ENCODE peak calls at places on chromosomes 11 and 22, in nine cellular contexts. U is HCT116, T is breast epithelium, Z is Panc1, Q is GM23338, F is H1, L is spleen, S is HL-60, N is stomach. B is an unnamed sample.
A peak's percentile ranks its signal among the peaks of the same experiment; 100 is the strongest.

GRCh38 chr11:68677432-68677831 is 6.9 kb upstream of the GAL start:
- DNase-seq in Q (peak; percentile 44), N (no peak), Z (peak; percentile 30), T (no peak), U (peak; percentile 59), F (peak; percentile 53), L (no peak), S (no peak), B (no peak)

GRCh38 chr11:47980907-47981621 is 705 bp downstream of the PTPRJ start:
- DNase-seq in T (no peak), U (no peak), Q (peak; percentile 83), L (peak; percentile 91), N (peak; percentile 65), Z (no peak), F (no peak), S (no peak), B (peak; percentile 63)

GRCh38 chr11:45400594-45400993 is 114.5 kb upstream of the SYT13 start:
- DNase-seq in Q (no peak), T (no peak), S (no peak), L (no peak), F (no peak), Z (peak; percentile 4), N (no peak), U (no peak), B (no peak)

GRCh38 chr11:82676483-82677094 is 57.1 kb downstream of the FAM181B start:
- DNase-seq in L (no peak), Q (peak; percentile 34), S (no peak), U (no peak), F (no peak), N (no peak), Z (no peak), T (no peak), B (no peak)

GRCh38 chr11:76637491-76638266 is 32.9 kb downstream of the LRRC32 start:
- DNase-seq in F (no peak), S (no peak), U (no peak), N (no peak), Z (no peak), Q (no peak), T (no peak), L (peak; percentile 95), B (peak; percentile 32)

GRCh38 chr11:4125141-4125540 is 30.5 kb downstream of the RRM1 start:
- DNase-seq in L (no peak), Q (no peak), S (no peak), T (no peak), U (no peak), N (no peak), F (no peak), Z (no peak), B (no peak)

GRCh38 chr22:21951931-21952465 is 650 bp downstream of the PPM1F start:
- DNase-seq in S (peak; percentile 28), N (peak; percentile 57), Q (peak; percentile 74), L (peak; percentile 91), F (no peak), T (no peak), U (no peak), Z (no peak), B (peak; percentile 44)

GRCh38 chr11:125992893-125993292 is 47.0 kb downstream of the VSIG10L2 start:
- DNase-seq in L (no peak), F (no peak), Q (peak; percentile 57), T (no peak), Z (no peak), N (no peak), S (no peak), U (no peak), B (no peak)

GRCh38 chr11:36093548-36093947 is 149.7 kb downstream of the LDLRAD3 start:
- DNase-seq in L (no peak), N (no peak), S (no peak), T (no peak), Z (no peak), U (no peak), F (no peak), Q (no peak), B (no peak)

GRCh38 chr11:131973017-131973416 is 602.6 kb downstream of the NTM start:
- DNase-seq in Q (no peak), U (no peak), N (no peak), F (no peak), T (no peak), Z (no peak), S (no peak), L (no peak), B (no peak)

GRCh38 chr11:94997437-94997836 is 23.9 kb downstream of the KDM4D start:
- DNase-seq in U (no peak), L (no peak), T (no peak), N (no peak), Z (no peak), S (no peak), Q (peak; percentile 21), F (no peak), B (no peak)

DNA sequence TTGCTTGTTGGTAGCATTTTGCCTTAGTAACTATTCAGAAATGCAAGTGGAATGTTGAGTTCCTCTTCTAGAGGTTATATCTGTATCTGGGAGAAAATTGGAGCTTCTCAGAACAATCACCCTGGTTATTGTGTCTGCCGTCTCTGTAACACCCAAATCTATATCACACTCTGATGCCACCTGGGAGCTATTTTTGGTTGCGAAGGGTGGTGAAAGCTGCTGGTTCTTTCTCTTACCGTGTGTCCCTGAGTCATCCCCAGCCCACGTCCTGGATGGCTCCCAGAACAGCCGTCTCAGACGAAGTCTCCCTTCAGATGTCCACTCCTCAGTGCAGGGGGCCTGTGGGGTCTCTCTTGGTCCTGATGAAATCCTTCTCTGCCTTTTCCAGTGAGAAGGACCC is 83.5 kb downstream of the C22orf31 start:
- DNase-seq in L (no peak), Q (no peak), T (no peak), Z (no peak), F (no peak), N (no peak), S (no peak), U (peak; percentile 40), B (no peak)
- H3K27ac ChIP-seq in L (no peak overlapping the region), Q (no peak overlapping the region), T (no peak overlapping the region), Z (no peak overlapping the region), F (no peak overlapping the region), N (peak overlapping the region; percentile 36), S (no peak overlapping the region), U (peak overlapping the region; percentile 72), B (no peak overlapping the region)

DNA sequence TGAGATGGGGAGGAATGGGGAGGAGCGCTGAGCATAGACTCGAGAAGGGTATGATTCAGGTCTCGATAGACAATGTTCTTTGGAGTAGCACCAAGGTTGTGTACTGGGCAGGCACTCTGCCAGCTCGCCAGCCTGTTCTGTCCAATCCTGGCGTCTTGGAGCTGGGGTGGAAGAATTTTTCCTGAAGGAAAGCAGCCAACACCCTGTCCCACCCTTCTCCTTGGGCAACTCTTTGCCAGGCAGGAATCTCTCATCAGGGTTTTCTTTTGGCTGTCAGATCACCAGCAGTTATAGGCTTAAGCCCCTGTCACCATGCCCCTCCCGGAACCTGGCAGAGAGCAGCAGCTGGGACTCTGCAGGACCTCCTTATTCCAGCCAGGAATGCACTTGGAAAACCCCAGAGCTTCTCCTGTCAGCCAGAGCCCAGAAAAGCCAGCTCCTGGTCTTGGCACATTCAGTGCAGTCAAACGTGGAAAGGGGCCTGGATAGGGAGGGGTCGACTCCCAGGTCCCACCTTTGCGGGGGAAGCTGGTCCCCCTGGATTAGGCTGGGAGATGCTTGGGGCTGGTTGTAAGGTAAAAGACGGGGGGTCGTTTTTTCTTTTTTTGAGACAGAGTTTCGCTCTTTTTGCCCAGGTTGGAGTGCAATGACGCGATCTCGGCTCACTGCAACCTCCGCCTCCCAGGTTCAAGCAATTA is 14.4 kb upstream of the SPTBN2 start:
- DNase-seq in N (peak; percentile 73), S (no peak), Z (no peak), Q (peak; percentile 37), U (no peak), L (no peak), T (peak; percentile 83), F (no peak), B (peak; percentile 87)
- TF ChIP-seq POLR2AphosphoS5 in N (peak; percentile 15), S (no peak), Z (no peak), Q (no peak), U (no peak), L (no peak), T (no peak), F (no peak), B (no peak)

GRCh38 chr11:61893981-61894380 is 2.6 kb upstream of the FADS3 start:
- DNase-seq in S (no peak), T (no peak), N (no peak), U (no peak), Z (no peak), F (no peak), Q (no peak), L (no peak), B (no peak)

GRCh38 chr11:61895046-61895717 is 3.8 kb upstream of the FADS3 start:
- DNase-seq in Z (no peak), N (no peak), T (no peak), S (no peak), F (no peak), U (no peak), L (no peak), Q (no peak), B (no peak)

GRCh38 chr11:61897387-61898246 is 6.3 kb upstream of the FADS3 start:
- DNase-seq in N (peak; percentile 79), S (peak; percentile 31), U (no peak), T (peak; percentile 56), L (peak; percentile 93), Q (peak; percentile 93), F (peak; percentile 63), Z (peak; percentile 30), B (peak; percentile 82)

GRCh38 chr11:61896665-61897386 is 5.5 kb upstream of the FADS3 start:
- DNase-seq in U (no peak), Q (no peak), F (no peak), Z (no peak), S (no peak), L (no peak), T (peak; percentile 61), N (no peak), B (no peak)

DNA sequence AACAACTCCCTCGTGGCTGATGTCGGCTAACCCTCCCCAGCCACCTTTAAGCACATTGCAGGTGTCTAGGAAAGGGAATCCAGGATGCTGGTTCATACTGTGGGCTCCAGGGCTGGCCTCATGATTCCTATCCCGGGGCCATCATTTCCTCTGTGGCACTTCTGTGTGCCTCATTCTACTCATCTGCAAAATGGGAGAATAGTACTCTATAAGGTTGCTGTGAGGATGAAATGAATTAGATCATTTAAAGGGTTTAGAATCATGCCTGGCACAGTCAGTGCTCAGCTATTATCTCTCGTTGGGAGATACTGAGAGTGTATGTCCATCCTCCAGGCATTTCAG is 4.3 kb upstream of the FADS3 start:
- DNase-seq in T (no peak), U (no peak), F (no peak), S (no peak), N (no peak), Z (no peak), L (no peak), Q (no peak), B (no peak)
- H3K27ac ChIP-seq in T (no peak overlapping the region), U (no peak overlapping the region), F (no peak overlapping the region), S (no peak overlapping the region), N (no peak overlapping the region), Z (no peak overlapping the region), L (no peak overlapping the region), Q (no peak overlapping the region), B (no peak overlapping the region)

DNA sequence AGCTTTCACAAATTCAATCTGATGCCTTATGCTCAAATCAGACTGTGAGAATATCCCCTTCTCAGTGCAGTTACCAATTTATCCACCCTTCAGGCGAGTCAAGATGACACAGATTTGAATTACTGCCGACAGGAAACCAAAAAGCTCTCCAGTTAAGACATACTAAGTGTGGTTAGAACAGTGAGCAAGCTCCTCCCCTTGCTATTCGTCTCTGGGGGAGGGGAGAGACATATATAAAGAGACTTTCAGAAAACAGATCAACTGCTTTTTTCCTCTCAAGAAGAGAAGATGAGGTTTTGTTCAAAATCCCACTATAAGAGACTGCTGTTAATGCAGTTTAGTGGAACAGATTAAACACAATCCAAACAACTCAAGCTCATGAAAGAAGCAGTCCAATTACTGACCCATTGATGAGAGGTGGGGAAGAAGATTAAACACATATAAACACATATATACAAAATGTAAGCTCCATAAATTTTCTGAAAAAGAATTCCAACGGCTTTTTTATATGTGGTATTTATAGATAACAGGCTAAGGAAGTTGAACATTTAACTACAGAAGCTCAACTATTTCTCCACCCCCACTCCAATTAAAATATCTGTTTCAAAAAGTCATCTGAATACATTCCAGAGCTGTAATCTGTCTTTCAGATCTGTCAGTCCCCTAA is 102.7 kb downstream of the MRTFA start:
- DNase-seq in F (no peak), Z (no peak), T (no peak), Q (peak; percentile 66), L (no peak), N (no peak), U (no peak), S (peak; percentile 50), B (peak; percentile 19)
- TF ChIP-seq POLR2AphosphoS5 in F (no peak), Z (no peak), T (no peak), Q (no peak), L (no peak), N (no peak), U (no peak), S (no peak), B (peak; percentile 7)